ENCODE peak calls at places on chromosomes 11 and 22, in five cellular contexts. M is endodermal cell, Y is tibial artery, A is pancreas, K is IMR-90. T is an unnamed sample.

GRCh38 chr11:64239662-64240466 is 1.0 kb upstream of the FKBP2 start:
- DNase-seq in K (no peak), Y (no peak), M (no peak), A (peak), T (no peak)

GRCh38 chr22:37880668-37881440 is 25.2 kb upstream of the MICALL1 start:
- DNase-seq in A (no peak), Y (no peak), M (no peak), K (peak), T (no peak)

GRCh38 chr22:32475428-32476010 is 908 bp downstream of the FBXO7 start:
- DNase-seq in K (no peak), A (peak), M (peak), Y (peak), T (peak)

GRCh38 chr11:118156531-118157185 is 4.0 kb upstream of the SCN4B start:
- DNase-seq in M (peak), K (no peak), A (no peak), Y (no peak), T (no peak)

GRCh38 chr11:34223021-34223813 is 117.8 kb downstream of the NAT10 start:
- DNase-seq in Y (peak), A (no peak), M (no peak), K (peak), T (no peak)

GRCh38 chr22:37818397-37819099 is 4.6 kb upstream of the GALR3 start:
- DNase-seq in M (peak), A (peak), Y (peak), K (peak), T (peak)

GRCh38 chr11:68106165-68106940 is 14.8 kb downstream of the CHKA start:
- DNase-seq in K (no peak), M (peak), A (peak), Y (no peak), T (no peak)

GRCh38 chr11:115676768-115677167 is 172.6 kb upstream of the CADM1 start:
- DNase-seq in Y (no peak), K (peak), A (no peak), M (no peak), T (no peak)

DNA sequence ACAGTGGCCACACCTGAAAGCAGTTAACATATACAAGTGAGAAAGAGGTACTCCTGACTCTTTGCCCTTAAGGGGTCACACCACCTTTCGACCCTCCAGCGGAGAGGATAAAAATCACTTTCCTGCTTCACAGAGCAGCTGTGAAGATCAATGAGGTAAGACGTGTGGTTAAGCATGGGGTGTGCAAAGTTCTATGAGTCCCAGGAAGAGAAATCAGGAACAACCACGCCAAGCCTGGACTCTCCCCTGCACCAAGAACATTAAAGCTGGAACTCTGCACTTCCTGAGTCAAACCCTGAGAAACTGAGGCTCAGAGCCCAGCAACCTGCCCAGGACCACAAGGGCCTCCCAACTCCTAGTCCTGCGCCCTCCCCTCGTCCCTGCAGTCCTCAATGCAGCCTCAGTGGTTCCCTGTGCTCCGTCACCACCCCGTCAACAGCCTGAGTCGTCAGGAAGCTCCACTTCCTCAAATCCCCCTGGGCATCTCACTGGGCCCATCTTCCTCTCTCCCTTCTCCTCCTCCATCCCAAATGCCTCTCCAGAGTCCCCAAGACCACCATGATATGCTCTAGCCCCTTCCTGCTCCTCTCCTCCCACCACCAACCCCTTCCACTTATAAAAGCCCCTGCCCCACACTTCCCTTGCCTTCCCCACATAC is 17.7 kb downstream of the TNKS1BP1 start:
- DNase-seq in Y (no peak), M (no peak), K (no peak), A (no peak), T (no peak)
- H3K4me3 ChIP-seq in Y (no peak), M (no peak), K (no peak), A (no peak), T (no peak)

DNA sequence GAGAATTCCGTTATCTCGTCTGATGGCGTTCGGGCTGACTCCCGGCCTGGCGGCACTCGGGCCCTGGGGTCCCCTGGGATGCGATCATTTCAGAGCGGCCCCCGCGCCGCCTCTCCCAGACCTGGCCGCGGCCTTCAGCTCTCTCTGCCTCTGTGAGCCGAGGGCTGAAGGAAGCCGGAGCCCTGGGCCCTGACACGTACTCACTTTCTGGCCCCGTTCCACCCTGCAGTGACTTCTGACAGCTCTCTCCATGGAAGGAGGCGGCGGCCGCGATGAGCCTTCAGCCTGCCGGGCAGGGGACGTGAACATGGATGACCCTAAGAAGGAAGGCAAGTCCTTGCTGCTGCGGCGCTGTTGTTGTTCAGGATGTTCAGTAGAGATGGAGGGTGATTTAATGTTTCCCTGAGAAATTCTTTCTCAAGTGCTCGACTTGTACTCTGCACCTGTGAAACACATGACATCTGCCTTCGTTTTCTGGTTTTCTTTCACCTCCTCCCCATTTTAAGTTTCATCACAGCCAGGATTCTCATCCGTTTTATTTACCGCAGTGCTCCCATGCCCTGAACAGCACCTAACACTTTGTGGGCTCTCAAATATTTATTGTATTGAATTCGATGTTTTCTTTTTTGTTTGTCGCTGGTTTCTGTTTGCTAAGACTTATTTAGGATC is 615 bp downstream of the GTSE1 start:
- DNase-seq in K (peak), Y (no peak), M (peak), A (peak), T (no peak)
- TF ChIP-seq CTCF in K (no peak), Y (no peak), M (no peak), A (no peak), T (no peak)

DNA sequence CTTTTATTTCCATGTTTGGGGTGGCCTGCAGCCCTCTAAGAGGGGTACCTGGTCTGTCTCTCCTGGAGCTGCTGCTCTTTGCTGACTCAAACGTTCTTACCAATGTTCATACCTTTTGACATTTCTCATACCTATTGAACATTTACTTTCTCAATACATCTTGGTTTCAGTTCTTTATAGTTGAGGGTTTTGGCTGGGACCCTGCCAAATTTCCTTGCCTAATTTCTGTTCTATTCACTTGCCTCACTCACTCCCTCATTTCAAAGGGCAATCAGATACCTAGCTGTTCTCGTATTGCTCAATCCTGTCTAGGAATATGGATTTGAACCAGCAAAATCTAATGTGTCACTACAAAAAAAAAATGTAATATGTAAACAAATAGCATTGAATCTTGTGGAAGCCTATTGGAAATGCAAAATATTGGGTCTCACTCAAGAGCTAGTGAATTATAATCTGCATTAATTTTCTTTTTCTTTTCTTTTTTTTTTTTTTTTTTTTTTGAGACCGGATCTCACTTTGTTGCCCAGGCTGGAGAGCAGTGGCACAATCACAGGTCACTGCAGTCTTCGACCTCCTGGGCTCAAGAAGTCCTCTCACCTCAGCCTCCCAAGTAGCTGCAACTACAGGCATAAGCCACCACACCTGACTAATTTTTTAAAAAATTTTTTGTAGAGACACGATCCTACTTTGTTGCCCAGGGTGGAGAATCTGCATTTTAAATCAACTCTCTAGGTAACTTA is 7.5 kb downstream of the OR6M1 start:
- DNase-seq in M (no peak), A (peak), K (no peak), Y (no peak), T (no peak)
- H3K27ac ChIP-seq in M (no peak), A (peak), K (no peak), Y (no peak), T (no peak)

GRCh38 chr11:48013269-48013901 is 33.0 kb downstream of the PTPRJ start:
- DNase-seq in Y (no peak), A (no peak), M (no peak), K (peak), T (no peak)
- H3K4me3 ChIP-seq in Y (no peak), A (no peak), M (no peak), K (no peak), T (no peak)

DNA sequence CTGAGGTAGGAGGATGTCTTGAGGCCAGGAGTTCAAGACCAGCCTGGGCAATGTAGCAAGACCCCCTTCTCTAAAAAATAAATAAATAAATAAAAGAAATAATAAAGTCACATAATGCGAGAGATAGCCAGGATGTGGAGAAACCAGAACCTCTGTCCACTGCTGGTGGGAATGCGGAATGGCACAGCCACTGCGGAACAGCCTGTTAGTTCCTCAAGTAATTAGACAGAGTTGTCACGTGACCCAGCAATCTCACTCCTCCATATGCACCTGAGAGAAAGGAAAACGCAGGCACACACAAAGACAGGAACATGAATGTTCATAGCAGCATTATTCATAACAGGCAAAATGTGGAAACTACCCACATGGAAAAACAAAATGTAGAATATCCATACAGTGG is 27.5 kb downstream of the LIF start:
- DNase-seq in Y (no peak), A (no peak), M (no peak), K (no peak), T (no peak)
- TF ChIP-seq CTCF in Y (no peak), A (no peak), M (peak), K (peak), T (no peak)